ENCODE peak calls at places on chromosomes 12 and 14, in five cellular contexts. G, F, D, X and I are unnamed samples.

GRCh38 chr12:122843472-122843871 is 8.2 kb downstream of the HIP1R start:
- DNase-seq in G (no peak), F (no peak), D (no peak), X (no peak), I (no peak)

GRCh38 chr12:50764861-50765324 is 992 bp downstream of the ATF1 start:
- DNase-seq in G (no peak), F (peak; percentile 58), D (no peak), X (no peak), I (peak; percentile 39)

GRCh38 chr12:47773062-47773857 is at the start of gene SLC48A1:
- DNase-seq in G (no peak), F (peak; percentile 92), D (peak; percentile 83), X (peak; percentile 97), I (peak; percentile 82)

GRCh38 chr12:1104088-1104800 is 113.2 kb downstream of the ERC1 start:
- DNase-seq in G (no peak), F (no peak), D (no peak), X (no peak), I (no peak)

GRCh38 chr12:12892670-12893290 is 1.4 kb downstream of the GPRC5A start:
- DNase-seq in G (no peak), F (no peak), D (no peak), X (no peak), I (peak; percentile 39)

GRCh38 chr14:68088463-68088862 is 268.9 kb downstream of the RAD51B start:
- DNase-seq in G (no peak), F (peak; percentile 38), D (no peak), X (no peak), I (no peak)

GRCh38 chr12:98211914-98212695 is 303.3 kb upstream of the TMPO start:
- DNase-seq in G (no peak), F (no peak), D (no peak), X (no peak), I (no peak)

GRCh38 chr12:57134949-57135348 is 6.7 kb downstream of the LRP1 start:
- DNase-seq in G (no peak), F (no peak), D (no peak), X (no peak), I (peak; percentile 4)

GRCh38 chr12:12428961-12429657 is 72.2 kb downstream of the BORCS5 start:
- DNase-seq in G (no peak), F (no peak), D (no peak), X (no peak), I (no peak)

GRCh38 chr12:118840399-118840798 is 140.9 kb upstream of the SRRM4 start:
- DNase-seq in G (no peak), F (no peak), D (no peak), X (no peak), I (no peak)

GRCh38 chr12:728781-729180 is 23.6 kb upstream of the WNK1 start:
- DNase-seq in G (no peak), F (no peak), D (no peak), X (no peak), I (no peak)

GRCh38 chr14:69059658-69060648 is 80.9 kb upstream of the ACTN1 start:
- DNase-seq in G (no peak), F (peak; percentile 67), D (no peak), X (no peak), I (peak; percentile 40)

GRCh38 chr12:94148841-94149780 is 734 bp downstream of the PLXNC1 start:
- DNase-seq in G (no peak), F (peak; percentile 34), D (peak; percentile 33), X (peak; percentile 92), I (peak; percentile 52)

GRCh38 chr12:6541371-6542165 is 7.3 kb downstream of the GAPDH start:
- DNase-seq in G (no peak), F (no peak), D (no peak), X (peak; percentile 66), I (no peak)

GRCh38 chr12:120498870-120499515 is 3.1 kb downstream of the DYNLL1 start:
- DNase-seq in G (no peak), F (no peak), D (no peak), X (no peak), I (no peak)

GRCh38 chr12:52256165-52256935 is 18.1 kb upstream of the KRT86 start:
- DNase-seq in G (no peak), F (peak; percentile 38), D (no peak), X (no peak), I (no peak)

GRCh38 chr14:64880382-64881121 is 845 bp upstream of the SPTB start:
- DNase-seq in G (no peak), F (peak; percentile 73), D (peak; percentile 46), X (peak; percentile 90), I (peak; percentile 43)

GRCh38 chr14:105209091-105209490 is 28.0 kb upstream of the NUDT14 start:
- DNase-seq in G (no peak), F (no peak), D (no peak), X (no peak), I (no peak)

GRCh38 chr12:95634622-95635621 is 83.6 kb upstream of the USP44 start:
- DNase-seq in G (no peak), F (no peak), D (peak; percentile 76), X (no peak), I (peak; percentile 80)

GRCh38 chr14:29930283-29930682 is 2.6 kb upstream of the PRKD1 start:
- DNase-seq in G (no peak), F (no peak), D (no peak), X (no peak), I (no peak)

GRCh38 chr14:67395876-67396189 is 16.1 kb downstream of the PLEK2 start:
- DNase-seq in G (no peak), F (no peak), D (no peak), X (no peak), I (no peak)

GRCh38 chr12:53067993-53068770 is 11.0 kb downstream of the SPRYD3 start:
- DNase-seq in G (no peak), F (no peak), D (no peak), X (no peak), I (no peak)

DNA sequence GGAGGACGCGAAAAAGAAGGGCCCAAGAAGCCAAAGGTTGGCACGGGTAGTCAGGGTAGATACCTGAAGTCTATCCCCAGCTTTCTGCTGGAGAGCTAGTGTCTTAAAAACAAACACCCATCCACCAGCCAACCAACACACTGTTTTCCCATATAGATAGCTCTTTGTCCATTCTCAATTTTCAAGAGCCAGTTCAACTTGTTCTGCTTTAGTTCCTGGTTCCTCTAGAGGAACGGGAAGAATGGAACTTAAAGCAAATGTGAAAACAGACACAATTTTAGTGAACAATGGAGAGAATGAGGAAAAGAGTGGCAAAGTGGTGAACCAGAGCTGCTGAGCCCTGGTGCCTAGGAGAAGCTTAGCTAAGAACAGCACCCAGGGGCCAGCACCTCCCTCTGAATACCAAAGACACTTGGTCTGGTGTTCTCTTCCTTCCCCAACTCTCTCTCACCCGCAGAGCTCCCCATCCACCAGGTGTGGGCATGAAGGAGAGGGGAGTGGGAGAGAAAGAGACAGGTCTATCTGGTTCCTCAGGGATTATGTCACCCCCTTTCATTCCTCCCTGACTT is 3.8 kb downstream of the NDRG2 start:
- DNase-seq in G (no peak), F (no peak), D (no peak), X (no peak), I (no peak)
- TF ChIP-seq CTCF in G (no peak), F (no peak), D (no peak), X (no peak), I (no peak)

GRCh38 chr14:95092723-95093122 is 64.6 kb downstream of the DICER1 start:
- DNase-seq in G (no peak), F (no peak), D (no peak), X (peak; percentile 20), I (no peak)
- H3K4me1 ChIP-seq in G (peaks cover 2% of the 10 kb centered on the region), F (peaks cover 5% of the 10 kb centered on the region), D (no peaks in the 10 kb centered on the region), X (peaks cover under 1% of the 10 kb centered on the region), I (no peaks in the 10 kb centered on the region)

GRCh38 chr12:32501835-32502333 is 102.5 kb downstream of the FGD4 start:
- DNase-seq in G (no peak), F (no peak), D (peak; percentile 75), X (no peak), I (no peak)
- TF ChIP-seq EP300 in G (no peak), F (no peak), D (no peak), X (no peak), I (no peak)

DNA sequence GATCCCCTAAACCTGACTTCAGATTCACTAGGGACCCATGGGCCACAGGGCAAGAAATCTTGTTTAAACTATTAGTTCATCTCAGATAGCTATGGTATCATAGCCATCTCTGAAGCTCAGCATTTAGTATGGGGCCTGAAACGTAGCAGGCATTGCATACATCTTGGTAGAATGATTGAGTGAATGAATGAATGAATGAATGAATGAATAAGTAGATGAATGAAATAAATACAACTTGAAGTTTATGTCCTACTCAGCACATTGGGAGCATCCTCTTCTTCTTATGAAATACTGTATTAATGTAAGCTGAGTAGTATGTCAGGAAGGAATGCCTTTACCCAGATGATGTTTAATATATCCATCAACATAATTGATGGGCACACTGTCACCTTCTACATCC is 175.4 kb upstream of the EEA1 start:
- DNase-seq in G (no peak), F (no peak), D (no peak), X (no peak), I (no peak)
- TF ChIP-seq CTCF in G (no peak), F (no peak), D (no peak), X (no peak), I (no peak)

GRCh38 chr12:121802485-121802842 is 1.3 kb upstream of the SETD1B start:
- DNase-seq in G (no peak), F (no peak), D (no peak), X (no peak), I (no peak)

GRCh38 chr12:121801601-121802484 is 2.0 kb upstream of the SETD1B start:
- DNase-seq in G (no peak), F (no peak), D (no peak), X (no peak), I (no peak)

GRCh38 chr12:121799842-121800693 is 3.7 kb upstream of the SETD1B start:
- DNase-seq in G (peak; percentile 90), F (peak; percentile 94), D (peak; percentile 90), X (peak; percentile 97), I (peak; percentile 94)

GRCh38 chr12:121799175-121799841 is 4.5 kb upstream of the SETD1B start:
- DNase-seq in G (peak; percentile 52), F (peak; percentile 76), D (peak; percentile 61), X (peak; percentile 87), I (peak; percentile 81)

GRCh38 chr12:121800694-121801600 is 2.9 kb upstream of the SETD1B start:
- DNase-seq in G (peak; percentile 64), F (no peak), D (peak; percentile 83), X (peak; percentile 93), I (peak; percentile 85)
- H3K4me1 ChIP-seq in G (peaks cover 37% of the 10 kb centered on the region), F (peaks cover 54% of the 10 kb centered on the region), D (peaks cover 43% of the 10 kb centered on the region), X (peaks cover 39% of the 10 kb centered on the region), I (peaks cover 33% of the 10 kb centered on the region)

GRCh38 chr12:42504049-42504448 is 85.5 kb downstream of the PRICKLE1 start:
- DNase-seq in G (no peak), F (no peak), D (no peak), X (no peak), I (no peak)

GRCh38 chr12:42507031-42507430 is 82.5 kb downstream of the PRICKLE1 start:
- DNase-seq in G (no peak), F (no peak), D (no peak), X (no peak), I (no peak)

GRCh38 chr12:42510823-42511222 is 78.7 kb downstream of the PRICKLE1 start:
- DNase-seq in G (no peak), F (no peak), D (no peak), X (no peak), I (no peak)

GRCh38 chr12:42508913-42509312 is 80.6 kb downstream of the PRICKLE1 start:
- DNase-seq in G (no peak), F (no peak), D (no peak), X (no peak), I (no peak)

GRCh38 chr12:42507589-42507988 is 82.0 kb downstream of the PRICKLE1 start:
- DNase-seq in G (no peak), F (no peak), D (no peak), X (no peak), I (no peak)
- TF ChIP-seq EP300 in G (no peak), F (no peak), D (no peak), X (no peak), I (no peak)